ENCODE peak calls at places on chromosomes 5 and 9, in eight cellular contexts. One of them, this sample, is unnamed.

GRCh38 chr5:175850165-175850845 is 21.1 kb upstream of the CPLX2 start:
- DNase-seq in coronary artery: no peak
- DNase-seq in DMS153: no peak
- DNase-seq in stimulated activated CD8-positive, alpha-beta memory T cell treated with anti-CD3 and anti-CD28 coated beads, Interleukin-4, amount 100 ng/mL, for 1 hour: no peak
- DNase-seq in upper lobe of right lung: no peak
- DNase-seq in iPS-NIHi11: no peak
- DNase-seq in mesendoderm: no peak
- DNase-seq in endothelial cell: no peak
- DNase-seq in this sample: no peak

GRCh38 chr9:99336531-99336930 is 114.4 kb downstream of the SEC61B start:
- DNase-seq in coronary artery: no peak
- DNase-seq in DMS153: no peak
- DNase-seq in stimulated activated CD8-positive, alpha-beta memory T cell treated with anti-CD3 and anti-CD28 coated beads, Interleukin-4, amount 100 ng/mL, for 1 hour: no peak
- DNase-seq in upper lobe of right lung: no peak
- DNase-seq in iPS-NIHi11: no peak
- DNase-seq in mesendoderm: no peak
- DNase-seq in endothelial cell: no peak
- DNase-seq in this sample: no peak

GRCh38 chr9:110835404-110835803 is 166.8 kb downstream of the MUSK start:
- DNase-seq in coronary artery: no peak
- DNase-seq in DMS153: no peak
- DNase-seq in stimulated activated CD8-positive, alpha-beta memory T cell treated with anti-CD3 and anti-CD28 coated beads, Interleukin-4, amount 100 ng/mL, for 1 hour: no peak
- DNase-seq in upper lobe of right lung: no peak
- DNase-seq in iPS-NIHi11: peak; percentile 11
- DNase-seq in mesendoderm: peak; percentile 34
- DNase-seq in endothelial cell: no peak
- DNase-seq in this sample: no peak

GRCh38 chr5:139837711-139838380 is 42.2 kb downstream of the PSD2 start:
- DNase-seq in coronary artery: no peak
- DNase-seq in DMS153: no peak
- DNase-seq in stimulated activated CD8-positive, alpha-beta memory T cell treated with anti-CD3 and anti-CD28 coated beads, Interleukin-4, amount 100 ng/mL, for 1 hour: no peak
- DNase-seq in upper lobe of right lung: peak; percentile 36
- DNase-seq in iPS-NIHi11: no peak
- DNase-seq in mesendoderm: no peak
- DNase-seq in endothelial cell: no peak
- DNase-seq in this sample: no peak

GRCh38 chr5:57986746-57987145 is 473.1 kb downstream of the PLK2 start:
- DNase-seq in coronary artery: no peak
- DNase-seq in DMS153: no peak
- DNase-seq in stimulated activated CD8-positive, alpha-beta memory T cell treated with anti-CD3 and anti-CD28 coated beads, Interleukin-4, amount 100 ng/mL, for 1 hour: no peak
- DNase-seq in upper lobe of right lung: no peak
- DNase-seq in iPS-NIHi11: no peak
- DNase-seq in mesendoderm: peak; percentile 65
- DNase-seq in endothelial cell: no peak
- DNase-seq in this sample: no peak

GRCh38 chr5:69492391-69493234 is at the start of gene OCLN:
- DNase-seq in coronary artery: no peak
- DNase-seq in DMS153: peak; percentile 49
- DNase-seq in stimulated activated CD8-positive, alpha-beta memory T cell treated with anti-CD3 and anti-CD28 coated beads, Interleukin-4, amount 100 ng/mL, for 1 hour: no peak
- DNase-seq in upper lobe of right lung: peak; percentile 92
- DNase-seq in iPS-NIHi11: peak; percentile 96
- DNase-seq in mesendoderm: peak; percentile 94
- DNase-seq in endothelial cell: peak; percentile 69
- DNase-seq in this sample: peak; percentile 66

GRCh38 chr9:136943291-136944093 is 1.0 kb downstream of the FBXW5 start:
- DNase-seq in coronary artery: no peak
- DNase-seq in DMS153: no peak
- DNase-seq in stimulated activated CD8-positive, alpha-beta memory T cell treated with anti-CD3 and anti-CD28 coated beads, Interleukin-4, amount 100 ng/mL, for 1 hour: no peak
- DNase-seq in upper lobe of right lung: peak; percentile 79
- DNase-seq in iPS-NIHi11: peak; percentile 81
- DNase-seq in mesendoderm: peak; percentile 39
- DNase-seq in endothelial cell: peak; percentile 36
- DNase-seq in this sample: peak; percentile 70

GRCh38 chr9:112831281-112831851 is 59.3 kb downstream of the SLC46A2 start:
- DNase-seq in coronary artery: no peak
- DNase-seq in DMS153: peak; percentile 72
- DNase-seq in stimulated activated CD8-positive, alpha-beta memory T cell treated with anti-CD3 and anti-CD28 coated beads, Interleukin-4, amount 100 ng/mL, for 1 hour: no peak
- DNase-seq in upper lobe of right lung: peak; percentile 87
- DNase-seq in iPS-NIHi11: no peak
- DNase-seq in mesendoderm: no peak
- DNase-seq in endothelial cell: no peak
- DNase-seq in this sample: no peak

GRCh38 chr9:26077860-26078259 is 399.6 kb upstream of the TUSC1 start:
- DNase-seq in coronary artery: no peak
- DNase-seq in DMS153: no peak
- DNase-seq in stimulated activated CD8-positive, alpha-beta memory T cell treated with anti-CD3 and anti-CD28 coated beads, Interleukin-4, amount 100 ng/mL, for 1 hour: no peak
- DNase-seq in upper lobe of right lung: peak; percentile 32
- DNase-seq in iPS-NIHi11: no peak
- DNase-seq in mesendoderm: no peak
- DNase-seq in endothelial cell: no peak
- DNase-seq in this sample: no peak

GRCh38 chr5:149271717-149272558 is at the start of gene AFAP1L1:
- DNase-seq in coronary artery: peak; percentile 77
- DNase-seq in DMS153: no peak
- DNase-seq in stimulated activated CD8-positive, alpha-beta memory T cell treated with anti-CD3 and anti-CD28 coated beads, Interleukin-4, amount 100 ng/mL, for 1 hour: no peak
- DNase-seq in upper lobe of right lung: peak; percentile 84
- DNase-seq in iPS-NIHi11: peak; percentile 82
- DNase-seq in mesendoderm: peak; percentile 38
- DNase-seq in endothelial cell: peak; percentile 78
- DNase-seq in this sample: no peak

GRCh38 chr9:114150608-114151007 is 4.7 kb upstream of the COL27A1 start:
- DNase-seq in coronary artery: no peak
- DNase-seq in DMS153: no peak
- DNase-seq in stimulated activated CD8-positive, alpha-beta memory T cell treated with anti-CD3 and anti-CD28 coated beads, Interleukin-4, amount 100 ng/mL, for 1 hour: no peak
- DNase-seq in upper lobe of right lung: no peak
- DNase-seq in iPS-NIHi11: no peak
- DNase-seq in mesendoderm: no peak
- DNase-seq in endothelial cell: no peak
- DNase-seq in this sample: no peak